ENCODE peak calls at places on chromosomes 4 and X, in ten cellular contexts. E is fibroblast of the aortic adventitia, D is lower leg skin, C is AG10803, X is breast epithelium, F is cardiac muscle cell, O is HFFc6, S is AG09319, B is foreskin fibroblast, V is psoas muscle. A is an unnamed sample.

GRCh38 chrX:13387656-13388421 is 68.0 kb upstream of the ATXN3L start:
- DNase-seq in E (peak; percentile 67), D (no peak), C (peak; percentile 62), X (no peak), F (no peak), O (peak; percentile 26), S (no peak), B (peak; percentile 36), V (no peak), A (no peak)

GRCh38 chrX:15838017-15838416 is 16.6 kb downstream of the AP1S2 start:
- DNase-seq in E (no peak), D (no peak), C (no peak), X (no peak), F (no peak), O (no peak), S (no peak), B (no peak), V (no peak), A (peak; percentile 8)

GRCh38 chr4:158042591-158043030 is 130.2 kb downstream of the GASK1B start:
- DNase-seq in E (peak; percentile 66), D (no peak), C (peak; percentile 92), X (no peak), F (peak; percentile 65), O (peak; percentile 85), S (peak; percentile 16), B (peak; percentile 24), V (no peak), A (no peak)

GRCh38 chr4:168674077-168674747 is 177.4 kb downstream of the PALLD start:
- DNase-seq in E (peak; percentile 49), D (no peak), C (no peak), X (no peak), F (peak; percentile 75), O (no peak), S (no peak), B (no peak), V (no peak), A (no peak)

GRCh38 chrX:22666441-22666840 is 333.3 kb upstream of the DDX53 start:
- DNase-seq in E (peak; percentile 51), D (no peak), C (no peak), X (no peak), F (peak; percentile 60), O (no peak), S (no peak), B (no peak), V (no peak), A (peak; percentile 6)

GRCh38 chr4:48910511-48910910 is 3.9 kb upstream of the OCIAD2 start:
- DNase-seq in E (peak; percentile 23), D (no peak), C (peak; percentile 16), X (no peak), F (no peak), O (no peak), S (no peak), B (no peak), V (no peak), A (no peak)

GRCh38 chrX:10631416-10632145 is 11.2 kb upstream of the MID1 start:
- DNase-seq in E (no peak), D (no peak), C (no peak), X (no peak), F (no peak), O (no peak), S (no peak), B (no peak), V (no peak), A (no peak)

GRCh38 chr4:37793562-37793961 is 32.9 kb upstream of the PGM2 start:
- DNase-seq in E (peak; percentile 25), D (no peak), C (peak; percentile 18), X (no peak), F (peak; percentile 39), O (peak; percentile 13), S (no peak), B (peak; percentile 9), V (no peak), A (no peak)

GRCh38 chr4:140260227-140260626 is 106.2 kb upstream of the MAML3 start:
- DNase-seq in E (peak; percentile 86), D (no peak), C (peak; percentile 79), X (no peak), F (peak; percentile 33), O (peak; percentile 82), S (peak; percentile 30), B (peak; percentile 80), V (no peak), A (no peak)

GRCh38 chr4:3071811-3072210 is 2.5 kb downstream of the HTT-AS start:
- DNase-seq in E (peak; percentile 43), D (no peak), C (peak; percentile 57), X (no peak), F (peak; percentile 18), O (peak; percentile 24), S (no peak), B (peak; percentile 23), V (no peak), A (no peak)

GRCh38 chrX:66756717-66757116 is 117.8 kb upstream of the EDA2R start:
- DNase-seq in E (no peak), D (no peak), C (no peak), X (no peak), F (no peak), O (no peak), S (no peak), B (no peak), V (no peak), A (no peak)

GRCh38 chrX:66766318-66766717 is 127.4 kb upstream of the EDA2R start:
- DNase-seq in E (no peak), D (no peak), C (no peak), X (no peak), F (no peak), O (no peak), S (no peak), B (no peak), V (no peak), A (no peak)

GRCh38 chrX:66760648-66761047 is 121.8 kb upstream of the EDA2R start:
- DNase-seq in E (peak; percentile 2), D (no peak), C (no peak), X (no peak), F (no peak), O (no peak), S (no peak), B (no peak), V (no peak), A (no peak)
- TF ChIP-seq CTCF in E (no peak), D (no peak), C (no peak), X (no peak), F (no peak), O (peak; percentile 62), S (no peak), B (no peak), V (no peak), A (no peak)

DNA sequence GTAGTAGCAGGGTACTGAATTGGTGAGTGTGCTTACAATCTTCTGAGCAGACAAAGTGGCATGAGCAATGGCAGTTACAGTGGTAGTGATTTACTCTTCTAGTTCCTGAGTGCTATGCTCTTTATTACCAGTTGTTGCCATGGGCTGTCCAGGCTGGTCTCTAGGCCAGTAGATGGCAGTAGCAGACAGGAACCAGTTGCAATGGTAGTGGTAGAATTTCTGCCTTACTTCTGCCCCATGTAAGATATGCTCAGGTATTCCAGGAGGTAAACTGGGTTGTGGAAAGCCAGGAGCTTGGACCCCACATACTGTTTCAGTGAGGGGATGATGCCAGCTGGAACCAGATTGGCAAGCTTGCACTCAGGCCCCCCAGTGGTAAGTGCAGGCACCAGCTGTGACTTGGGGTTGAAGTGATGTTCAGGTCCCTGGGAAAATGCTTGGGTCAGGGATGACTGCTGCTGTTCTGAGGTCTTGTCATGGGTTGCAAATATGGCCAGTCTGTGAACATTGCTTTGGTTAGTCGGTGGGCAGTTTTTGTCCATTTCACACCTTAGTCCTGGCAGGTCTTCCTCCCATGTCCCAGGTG is 63.0 kb upstream of the ZXDB start:
- DNase-seq in E (peak; percentile 4), D (no peak), C (peak; percentile 1), X (no peak), F (no peak), O (no peak), S (no peak), B (no peak), V (no peak), A (peak; percentile 9)
- TF ChIP-seq CTCF in E (peak; percentile 40), D (no peak), C (peak; percentile 37), X (no peak), F (no peak), O (peak; percentile 48), S (peak; percentile 24), B (peak; percentile 22), V (peak; percentile 12), A (peak; percentile 24)

GRCh38 chr4:52144303-52144849 is 93.3 kb downstream of the SPATA18 start:
- DNase-seq in E (no peak), D (no peak), C (no peak), X (no peak), F (no peak), O (no peak), S (no peak), B (no peak), V (no peak), A (no peak)

GRCh38 chr4:52143815-52144214 is 92.7 kb downstream of the SPATA18 start:
- DNase-seq in E (no peak), D (no peak), C (no peak), X (no peak), F (peak; percentile 2), O (no peak), S (no peak), B (peak; percentile 3), V (no peak), A (no peak)

DNA sequence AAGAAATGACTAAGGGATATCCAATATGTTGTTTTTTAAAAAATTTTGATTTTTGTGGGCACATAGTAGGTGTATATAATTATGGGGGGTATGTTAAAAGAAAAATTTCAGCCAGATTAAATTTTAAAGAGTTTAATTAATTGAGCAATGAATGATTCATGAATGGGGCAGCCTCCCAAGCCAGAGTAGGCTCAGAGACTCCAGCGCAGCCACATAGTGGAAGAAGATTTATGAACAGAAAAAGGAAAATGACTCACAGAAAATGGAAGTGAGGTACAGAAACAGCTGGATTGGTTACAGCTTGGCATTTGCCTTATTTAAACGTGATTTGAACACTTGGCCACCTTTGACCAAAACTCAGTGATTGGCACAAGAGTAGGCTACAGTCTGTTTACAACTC is 91.7 kb downstream of the SPATA18 start:
- DNase-seq in E (no peak), D (no peak), C (peak; percentile 22), X (no peak), F (no peak), O (no peak), S (no peak), B (peak; percentile 10), V (no peak), A (no peak)
- TF ChIP-seq CTCF in E (no peak), D (no peak), C (no peak), X (no peak), F (no peak), O (no peak), S (no peak), B (no peak), V (no peak), A (no peak)

DNA sequence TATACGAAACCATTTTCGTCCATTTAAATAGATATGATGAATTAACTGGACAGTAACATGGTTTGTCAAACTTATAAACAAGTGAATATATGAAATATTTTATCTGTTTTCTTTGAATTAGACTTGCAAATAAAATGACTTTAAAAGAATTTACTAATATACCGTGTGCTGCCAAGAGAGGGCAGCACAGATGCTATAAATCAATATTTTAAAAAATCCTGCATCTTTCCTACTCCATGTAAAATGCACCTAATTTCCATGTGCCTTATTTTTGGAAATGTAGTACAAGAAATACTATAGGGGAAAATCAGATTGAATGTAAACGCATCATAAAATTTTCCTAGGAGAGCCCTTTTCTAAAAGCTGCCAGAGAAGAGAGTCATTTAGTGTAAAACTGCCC is 62.2 kb downstream of the PRKX start:
- DNase-seq in E (peak; percentile 63), D (no peak), C (peak; percentile 39), X (no peak), F (peak; percentile 51), O (peak; percentile 21), S (peak; percentile 14), B (peak; percentile 13), V (no peak), A (no peak)
- TF ChIP-seq CTCF in E (peak; percentile 46), D (no peak), C (peak; percentile 53), X (peak; percentile 27), F (peak; percentile 41), O (peak; percentile 73), S (peak; percentile 45), B (peak; percentile 12), V (peak; percentile 39), A (peak; percentile 66)

A was measured in endothelial cell.